ENCODE peak calls at places on chromosome 2, in four cellular contexts. X, R, H and T are unnamed samples.

GRCh38 chr2:8477511-8478132 is 204.2 kb upstream of the ID2 start:
- DNase-seq in X (no peak), R (no peak), H (peak; percentile 30), T (peak; percentile 42)

GRCh38 chr2:176852667-176853066 is 359.9 kb upstream of the HNRNPA3 start:
- DNase-seq in X (no peak), R (no peak), H (no peak), T (no peak)

GRCh38 chr2:211132046-211132445 is 575.6 kb downstream of the CPS1 start:
- DNase-seq in X (no peak), R (peak; percentile 39), H (no peak), T (no peak)

GRCh38 chr2:227834423-227834822 is 20.8 kb downstream of the CCL20 start:
- DNase-seq in X (peak; percentile 63), R (no peak), H (peak; percentile 49), T (peak; percentile 33)

GRCh38 chr2:215764441-215765048 is 248.8 kb downstream of the MREG start:
- DNase-seq in X (peak; percentile 99), R (peak; percentile 80), H (peak; percentile 58), T (peak; percentile 29)

GRCh38 chr2:53989210-53989862 is 18.5 kb upstream of the PSME4 start:
- DNase-seq in X (no peak), R (no peak), H (peak; percentile 75), T (no peak)

GRCh38 chr2:197092431-197092830 is 165.9 kb upstream of the PGAP1 start:
- DNase-seq in X (peak; percentile 85), R (peak; percentile 25), H (no peak), T (no peak)

GRCh38 chr2:130318906-130319305 is 23.8 kb upstream of the IMP4 start:
- DNase-seq in X (no peak), R (no peak), H (no peak), T (no peak)

GRCh38 chr2:108069515-108070310 is 83.4 kb downstream of the SLC5A7 start:
- DNase-seq in X (no peak), R (no peak), H (peak; percentile 29), T (peak; percentile 6)

GRCh38 chr2:238731961-238732360 is 115.9 kb upstream of the TWIST2 start:
- DNase-seq in X (peak; percentile 91), R (no peak), H (no peak), T (peak; percentile 55)

GRCh38 chr2:9638532-9638931 is 7.7 kb upstream of the YWHAQ start:
- DNase-seq in X (peak; percentile 96), R (peak; percentile 89), H (peak; percentile 94), T (peak; percentile 89)

GRCh38 chr2:191215666-191216065 is 29.5 kb upstream of the MYO1B start:
- DNase-seq in X (no peak), R (no peak), H (peak; percentile 25), T (no peak)

GRCh38 chr2:25362564-25363145 is 20.9 kb upstream of the DNMT3A start:
- DNase-seq in X (no peak), R (no peak), H (peak; percentile 23), T (no peak)

GRCh38 chr2:33500177-33500576 is 23.7 kb downstream of the RASGRP3 start:
- DNase-seq in X (no peak), R (no peak), H (no peak), T (no peak)

GRCh38 chr2:223383315-223383714 is 218.8 kb downstream of the SCG2 start:
- DNase-seq in X (peak; percentile 65), R (no peak), H (no peak), T (no peak)

GRCh38 chr2:215754546-215754945 is 258.8 kb downstream of the MREG start:
- DNase-seq in X (no peak), R (no peak), H (no peak), T (no peak)

GRCh38 chr2:171723724-171724683 is 36.7 kb downstream of the DYNC1I2 start:
- DNase-seq in X (peak; percentile 34), R (peak; percentile 22), H (peak; percentile 22), T (no peak)
- TF ChIP-seq CTCF in X (no peak), R (no peak), H (peak; percentile 11), T (no peak)

GRCh38 chr2:166984797-166985196 is 96.5 kb downstream of the XIRP2 start:
- DNase-seq in X (peak; percentile 41), R (no peak), H (peak; percentile 89), T (no peak)
- TF ChIP-seq CTCF in X (no peak), R (no peak), H (no peak), T (no peak)

GRCh38 chr2:19769513-19769912 is 132.3 kb downstream of the TTC32 start:
- DNase-seq in X (peak; percentile 42), R (no peak), H (peak; percentile 55), T (peak; percentile 42)
- TF ChIP-seq CTCF in X (peak; percentile 43), R (peak; percentile 29), H (peak; percentile 64), T (peak; percentile 19)

DNA sequence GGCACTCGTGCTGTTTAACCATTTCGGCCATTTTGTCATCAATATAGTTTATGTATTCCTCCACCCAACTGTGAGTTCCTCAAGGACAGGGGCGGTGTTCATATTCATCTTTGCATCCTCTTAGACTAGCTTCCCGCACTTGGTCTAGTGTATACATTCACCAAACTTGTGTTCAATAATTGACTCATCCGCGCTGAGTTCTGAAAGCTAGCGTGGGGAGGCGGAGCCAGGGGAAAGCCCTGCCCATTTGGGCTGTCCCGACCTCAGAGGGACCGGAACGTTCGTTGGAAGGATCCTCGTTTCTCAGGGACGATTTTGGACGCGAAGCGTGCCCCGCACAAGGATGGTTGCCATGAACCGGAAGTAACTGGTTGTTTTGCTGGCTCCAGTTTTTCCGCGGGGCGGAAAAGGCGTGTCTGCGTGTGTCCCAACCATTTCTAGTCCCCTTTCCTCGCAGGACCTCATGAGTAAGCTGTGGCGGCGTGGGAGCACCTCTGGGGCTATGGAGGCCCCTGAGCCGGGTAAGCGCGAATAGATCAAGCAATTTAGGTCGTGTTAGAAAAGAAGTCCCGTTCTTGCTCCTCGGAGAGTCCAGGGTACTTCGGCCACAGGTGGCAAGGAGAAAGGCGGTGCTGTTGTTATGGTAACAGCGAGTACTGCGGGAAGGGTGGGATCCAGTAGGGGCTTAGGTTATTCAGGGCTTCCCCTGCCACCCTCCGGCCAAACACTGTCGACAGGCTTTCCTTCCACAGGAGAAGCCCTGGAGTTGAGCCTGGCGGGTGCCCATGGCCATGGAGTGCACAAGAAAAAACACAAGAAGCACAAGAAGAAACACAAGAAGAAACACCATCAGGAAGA is at the start of gene INO80B:
- DNase-seq in X (peak; percentile 99), R (peak; percentile 97), H (peak; percentile 99), T (peak; percentile 97)
- TF ChIP-seq CTCF in X (no peak), R (no peak), H (no peak), T (no peak)

GRCh38 chr2:237324446-237325236 is 89.3 kb downstream of the COL6A3 start:
- DNase-seq in X (peak; percentile 67), R (peak; percentile 75), H (no peak), T (no peak)

GRCh38 chr2:237323656-237324055 is 90.3 kb downstream of the COL6A3 start:
- DNase-seq in X (no peak), R (no peak), H (no peak), T (no peak)

GRCh38 chr2:237321746-237322145 is 92.2 kb downstream of the COL6A3 start:
- DNase-seq in X (peak; percentile 61), R (no peak), H (no peak), T (no peak)

GRCh38 chr2:237320801-237321563 is 93.0 kb downstream of the COL6A3 start:
- DNase-seq in X (peak; percentile 73), R (no peak), H (no peak), T (no peak)

DNA sequence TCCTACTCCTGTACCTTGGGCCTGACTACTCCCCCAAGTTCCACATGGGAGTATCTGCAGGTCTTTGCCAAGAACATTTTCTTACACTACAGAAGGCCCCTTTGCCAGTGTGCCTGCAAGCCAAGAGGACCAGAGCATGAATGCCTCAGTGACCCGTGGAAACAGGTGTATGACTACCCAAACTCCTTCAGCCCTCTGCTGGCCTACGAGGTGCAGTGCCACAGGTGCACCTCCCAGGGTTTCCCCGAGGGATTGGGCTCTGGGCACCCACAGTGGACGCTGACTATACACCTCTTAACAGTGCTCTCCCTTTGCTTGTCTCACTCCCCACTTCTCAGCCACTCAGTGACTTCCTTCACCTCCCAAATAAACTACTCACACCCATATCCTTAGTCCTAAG is 91.4 kb downstream of the COL6A3 start:
- DNase-seq in X (no peak), R (no peak), H (peak; percentile 63), T (peak; percentile 66)
- TF ChIP-seq CTCF in X (peak; percentile 33), R (peak; percentile 65), H (peak; percentile 85), T (peak; percentile 40)

GRCh38 chr2:185687967-185688366 is 50.6 kb upstream of the FSIP2 start:
- DNase-seq in X (no peak), R (no peak), H (no peak), T (no peak)
- TF ChIP-seq CTCF in X (no peak), R (no peak), H (no peak), T (no peak)

DNA sequence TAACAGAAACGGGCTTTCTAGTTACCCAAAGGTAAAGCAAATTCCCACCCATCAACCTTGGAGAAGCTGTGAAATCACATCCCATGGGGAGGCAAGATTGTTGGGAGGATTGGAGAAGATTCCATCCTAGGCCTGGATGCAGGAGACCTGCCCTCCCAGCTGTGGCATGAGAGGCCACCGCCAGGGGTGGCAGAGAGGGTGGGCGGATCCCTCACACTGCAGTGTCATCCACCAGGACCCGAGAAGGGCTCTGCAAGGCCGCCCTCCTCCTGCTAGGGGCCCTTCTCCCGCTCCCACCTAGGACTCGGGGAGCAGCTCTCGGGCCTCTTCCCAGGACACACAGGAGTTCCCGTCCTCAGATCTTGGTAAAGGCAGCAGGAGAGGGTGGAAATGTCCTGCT is 15.5 kb upstream of the ATG16L1 start:
- DNase-seq in X (no peak), R (no peak), H (no peak), T (no peak)
- TF ChIP-seq CTCF in X (no peak), R (no peak), H (no peak), T (no peak)

GRCh38 chr2:150097891-150098595 is 389.4 kb downstream of the RND3 start:
- DNase-seq in X (peak; percentile 41), R (peak; percentile 14), H (peak; percentile 29), T (peak; percentile 40)
- TF ChIP-seq CTCF in X (peak; percentile 52), R (peak; percentile 50), H (peak; percentile 26), T (peak; percentile 13)